ENCODE peak calls at places on chromosome 4, in eight cellular contexts. M, E, S, Y, A, I, O and P are unnamed samples.

GRCh38 chr4:13537832-13538177 is 6.5 kb downstream of the NKX3-2 start:
- DNase-seq in M (no peak), E (no peak), S (peak), Y (no peak), A (no peak), I (no peak), O (no peak), P (no peak)

GRCh38 chr4:7342223-7342576 is 92.5 kb downstream of the PSAPL1 start:
- DNase-seq in M (no peak), E (no peak), S (no peak), Y (peak), A (no peak), I (no peak), O (no peak), P (no peak)

GRCh38 chr4:105630670-105631655 is 77.5 kb downstream of the INTS12 start:
- DNase-seq in M (no peak), E (no peak), S (no peak), Y (no peak), A (no peak), I (no peak), O (no peak), P (no peak)

GRCh38 chr4:61202100-61202637 is 2.0 kb downstream of the ADGRL3 start:
- DNase-seq in M (no peak), E (no peak), S (peak), Y (peak), A (no peak), I (no peak), O (no peak), P (peak)

GRCh38 chr4:46196086-46196485 is 72.2 kb upstream of the GABRG1 start:
- DNase-seq in M (no peak), E (no peak), S (no peak), Y (no peak), A (no peak), I (no peak), O (no peak), P (no peak)

GRCh38 chr4:25925486-25926201 is 11.6 kb downstream of the SMIM20 start:
- DNase-seq in M (peak), E (peak), S (peak), Y (no peak), A (no peak), I (peak), O (peak), P (peak)

GRCh38 chr4:54390670-54391069 is 161.6 kb downstream of the PDGFRA start:
- DNase-seq in M (no peak), E (peak), S (no peak), Y (no peak), A (no peak), I (no peak), O (no peak), P (no peak)

GRCh38 chr4:166657261-166657660 is 577.0 kb downstream of the SPOCK3 start:
- DNase-seq in M (no peak), E (no peak), S (no peak), Y (no peak), A (no peak), I (no peak), O (no peak), P (no peak)

GRCh38 chr4:77146426-77147399 is 10.3 kb upstream of the CCNG2 start:
- DNase-seq in M (no peak), E (no peak), S (no peak), Y (no peak), A (no peak), I (no peak), O (no peak), P (peak)

GRCh38 chr4:162865102-162865501 is 301.6 kb downstream of the NAF1 start:
- DNase-seq in M (no peak), E (no peak), S (no peak), Y (no peak), A (no peak), I (peak), O (no peak), P (no peak)

GRCh38 chr4:17265139-17265538 is 246.8 kb downstream of the QDPR start:
- DNase-seq in M (no peak), E (no peak), S (no peak), Y (no peak), A (no peak), I (no peak), O (no peak), P (no peak)

GRCh38 chr4:173932701-173933100 is 350.8 kb downstream of the FBXO8 start:
- DNase-seq in M (no peak), E (no peak), S (no peak), Y (no peak), A (no peak), I (no peak), O (no peak), P (no peak)

GRCh38 chr4:142262956-142263355 is 583.1 kb downstream of the INPP4B start:
- DNase-seq in M (no peak), E (no peak), S (no peak), Y (no peak), A (no peak), I (no peak), O (no peak), P (no peak)

GRCh38 chr4:73021634-73022033 is 47.9 kb downstream of the COX18 start:
- DNase-seq in M (peak), E (no peak), S (peak), Y (no peak), A (no peak), I (peak), O (peak), P (peak)

GRCh38 chr4:100786481-100786880 is 268.7 kb upstream of the EMCN start:
- DNase-seq in M (no peak), E (no peak), S (no peak), Y (no peak), A (no peak), I (no peak), O (no peak), P (no peak)